ENCODE peak calls at places on chromosomes 7 and 10, in seven cellular contexts. One of them, this sample, is unnamed.

GRCh38 chr10:132575320-132576201 is 38.0 kb downstream of the INPP5A start:
- DNase-seq in GM12891: peak; percentile 46
- DNase-seq in upper lobe of left lung: no peak
- DNase-seq in Peyer's patch: peak; percentile 64
- DNase-seq in lower leg skin: peak; percentile 79
- DNase-seq in IMR-90: peak; percentile 91
- DNase-seq in spleen: no peak
- DNase-seq in this sample: no peak

GRCh38 chr10:123367181-123367580 is 213.0 kb downstream of the BUB3 start:
- DNase-seq in lower leg skin: no peak
- DNase-seq in IMR-90: no peak
- DNase-seq in spleen: no peak
- DNase-seq in GM12891: no peak
- DNase-seq in Peyer's patch: no peak
- DNase-seq in upper lobe of left lung: no peak
- DNase-seq in this sample: no peak

GRCh38 chr10:122143238-122143841 is 127.8 kb upstream of the BTBD16 start:
- DNase-seq in IMR-90: no peak
- DNase-seq in Peyer's patch: no peak
- DNase-seq in spleen: no peak
- DNase-seq in lower leg skin: no peak
- DNase-seq in GM12891: no peak
- DNase-seq in upper lobe of left lung: no peak
- DNase-seq in this sample: no peak

GRCh38 chr10:3895045-3895609 is 110.1 kb upstream of the KLF6 start:
- DNase-seq in GM12891: no peak
- DNase-seq in spleen: no peak
- DNase-seq in IMR-90: peak; percentile 63
- DNase-seq in lower leg skin: no peak
- DNase-seq in Peyer's patch: no peak
- DNase-seq in upper lobe of left lung: no peak
- DNase-seq in this sample: no peak

GRCh38 chr7:147670759-147671158 is 919.8 kb upstream of the C7orf33 start:
- DNase-seq in Peyer's patch: no peak
- DNase-seq in IMR-90: no peak
- DNase-seq in lower leg skin: no peak
- DNase-seq in upper lobe of left lung: no peak
- DNase-seq in GM12891: no peak
- DNase-seq in spleen: peak; percentile 60
- DNase-seq in this sample: no peak

GRCh38 chr7:88328787-88329186 is 22.1 kb upstream of the STEAP4 start:
- DNase-seq in IMR-90: no peak
- DNase-seq in spleen: no peak
- DNase-seq in Peyer's patch: no peak
- DNase-seq in lower leg skin: no peak
- DNase-seq in GM12891: no peak
- DNase-seq in upper lobe of left lung: no peak
- DNase-seq in this sample: no peak

GRCh38 chr10:5709865-5710264 is 25.2 kb downstream of the TASOR2 start:
- DNase-seq in GM12891: no peak
- DNase-seq in IMR-90: no peak
- DNase-seq in lower leg skin: no peak
- DNase-seq in Peyer's patch: no peak
- DNase-seq in spleen: no peak
- DNase-seq in upper lobe of left lung: no peak
- DNase-seq in this sample: no peak

GRCh38 chr10:35542303-35542702 is 62.8 kb upstream of the GJD4 start:
- DNase-seq in lower leg skin: no peak
- DNase-seq in upper lobe of left lung: no peak
- DNase-seq in Peyer's patch: no peak
- DNase-seq in GM12891: no peak
- DNase-seq in spleen: no peak
- DNase-seq in IMR-90: no peak
- DNase-seq in this sample: no peak

GRCh38 chr7:38795596-38795995 is 113.4 kb downstream of the VPS41 start:
- DNase-seq in upper lobe of left lung: no peak
- DNase-seq in IMR-90: no peak
- DNase-seq in spleen: no peak
- DNase-seq in GM12891: no peak
- DNase-seq in lower leg skin: no peak
- DNase-seq in Peyer's patch: no peak
- DNase-seq in this sample: no peak

GRCh38 chr10:88318803-88319202 is 264.3 kb downstream of the RNLS start:
- DNase-seq in GM12891: no peak
- DNase-seq in upper lobe of left lung: no peak
- DNase-seq in lower leg skin: no peak
- DNase-seq in spleen: no peak
- DNase-seq in Peyer's patch: no peak
- DNase-seq in IMR-90: no peak
- DNase-seq in this sample: no peak

GRCh38 chr7:11604505-11604904 is 227.5 kb downstream of the THSD7A start:
- DNase-seq in lower leg skin: no peak
- DNase-seq in GM12891: no peak
- DNase-seq in IMR-90: no peak
- DNase-seq in spleen: no peak
- DNase-seq in upper lobe of left lung: no peak
- DNase-seq in Peyer's patch: no peak
- DNase-seq in this sample: no peak

GRCh38 chr7:73901231-73901822 is 40.4 kb downstream of the TMEM270 start:
- DNase-seq in Peyer's patch: no peak
- DNase-seq in spleen: peak; percentile 46
- DNase-seq in lower leg skin: no peak
- DNase-seq in upper lobe of left lung: no peak
- DNase-seq in GM12891: no peak
- DNase-seq in IMR-90: no peak
- DNase-seq in this sample: no peak

GRCh38 chr7:519429-519973 is at the start of gene PDGFA:
- DNase-seq in spleen: no peak
- DNase-seq in lower leg skin: no peak
- DNase-seq in upper lobe of left lung: no peak
- DNase-seq in IMR-90: peak; percentile 39
- DNase-seq in Peyer's patch: peak; percentile 69
- DNase-seq in GM12891: no peak
- DNase-seq in this sample: no peak

GRCh38 chr10:109912335-109913282 is 10.7 kb downstream of the XPNPEP1 start:
- DNase-seq in upper lobe of left lung: no peak
- DNase-seq in spleen: no peak
- DNase-seq in lower leg skin: no peak
- DNase-seq in Peyer's patch: peak; percentile 56
- DNase-seq in IMR-90: peak; percentile 87
- DNase-seq in GM12891: no peak
- DNase-seq in this sample: no peak

GRCh38 chr7:47403341-47403866 is 178.5 kb downstream of the TNS3 start:
- DNase-seq in Peyer's patch: no peak
- DNase-seq in upper lobe of left lung: no peak
- DNase-seq in spleen: no peak
- DNase-seq in IMR-90: no peak
- DNase-seq in lower leg skin: no peak
- DNase-seq in GM12891: no peak
- DNase-seq in this sample: no peak

GRCh38 chr7:115352375-115352774 is 430.5 kb downstream of the MDFIC start:
- DNase-seq in spleen: no peak
- DNase-seq in upper lobe of left lung: no peak
- DNase-seq in IMR-90: peak; percentile 91
- DNase-seq in GM12891: no peak
- DNase-seq in lower leg skin: no peak
- DNase-seq in Peyer's patch: no peak
- DNase-seq in this sample: no peak

GRCh38 chr10:118505363-118505762 is 90.1 kb downstream of the PRLHR start:
- DNase-seq in spleen: no peak
- DNase-seq in upper lobe of left lung: no peak
- DNase-seq in Peyer's patch: no peak
- DNase-seq in lower leg skin: no peak
- DNase-seq in IMR-90: no peak
- DNase-seq in GM12891: no peak
- DNase-seq in this sample: no peak

GRCh38 chr7:92639213-92639896 is 49.2 kb upstream of the FAM133B start:
- DNase-seq in GM12891: no peak
- DNase-seq in spleen: no peak
- DNase-seq in lower leg skin: no peak
- DNase-seq in upper lobe of left lung: no peak
- DNase-seq in Peyer's patch: no peak
- DNase-seq in IMR-90: no peak
- DNase-seq in this sample: no peak
- TF ChIP-seq POLR2A in GM12891: no peak
- TF ChIP-seq POLR2A in spleen: no peak
- TF ChIP-seq POLR2A in lower leg skin: no peak
- TF ChIP-seq POLR2A in upper lobe of left lung: no peak
- TF ChIP-seq POLR2A in Peyer's patch: no peak
- TF ChIP-seq POLR2A in IMR-90: no peak
- TF ChIP-seq POLR2A in this sample: no peak

DNA sequence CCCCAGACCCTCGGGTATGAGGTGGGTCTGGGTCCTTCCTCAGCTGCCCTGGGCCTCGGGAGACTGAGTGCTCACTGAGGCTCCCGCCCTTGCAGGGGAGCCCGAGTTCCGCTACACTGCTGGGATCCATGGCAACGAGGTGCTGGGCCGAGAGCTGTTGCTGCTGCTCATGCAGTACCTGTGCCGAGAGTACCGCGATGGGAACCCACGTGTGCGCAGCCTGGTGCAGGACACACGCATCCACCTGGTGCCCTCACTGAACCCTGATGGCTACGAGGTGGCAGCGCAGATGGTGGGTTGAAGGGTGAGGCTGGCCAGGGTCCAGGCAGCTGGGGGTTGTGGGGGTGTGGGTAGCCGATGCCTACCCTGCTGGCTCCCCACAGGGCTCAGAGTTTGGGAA is 7.6 kb downstream of the AEBP1 start:
- DNase-seq in IMR-90: no peak
- DNase-seq in lower leg skin: no peak
- DNase-seq in GM12891: no peak
- DNase-seq in spleen: peak; percentile 66
- DNase-seq in Peyer's patch: no peak
- DNase-seq in upper lobe of left lung: no peak
- DNase-seq in this sample: no peak
- TF ChIP-seq POLR2A in IMR-90: no peak
- TF ChIP-seq POLR2A in lower leg skin: no peak
- TF ChIP-seq POLR2A in GM12891: no peak
- TF ChIP-seq POLR2A in spleen: no peak
- TF ChIP-seq POLR2A in Peyer's patch: no peak
- TF ChIP-seq POLR2A in upper lobe of left lung: no peak
- TF ChIP-seq POLR2A in this sample: no peak

GRCh38 chr7:98296833-98297232 is 15.3 kb downstream of the BRI3 start:
- DNase-seq in upper lobe of left lung: no peak
- DNase-seq in GM12891: no peak
- DNase-seq in lower leg skin: no peak
- DNase-seq in IMR-90: no peak
- DNase-seq in spleen: no peak
- DNase-seq in Peyer's patch: no peak
- DNase-seq in this sample: no peak
- TF ChIP-seq POLR2A in upper lobe of left lung: no peak
- TF ChIP-seq POLR2A in GM12891: no peak
- TF ChIP-seq POLR2A in lower leg skin: no peak
- TF ChIP-seq POLR2A in IMR-90: no peak
- TF ChIP-seq POLR2A in spleen: no peak
- TF ChIP-seq POLR2A in Peyer's patch: no peak
- TF ChIP-seq POLR2A in this sample: no peak

DNA sequence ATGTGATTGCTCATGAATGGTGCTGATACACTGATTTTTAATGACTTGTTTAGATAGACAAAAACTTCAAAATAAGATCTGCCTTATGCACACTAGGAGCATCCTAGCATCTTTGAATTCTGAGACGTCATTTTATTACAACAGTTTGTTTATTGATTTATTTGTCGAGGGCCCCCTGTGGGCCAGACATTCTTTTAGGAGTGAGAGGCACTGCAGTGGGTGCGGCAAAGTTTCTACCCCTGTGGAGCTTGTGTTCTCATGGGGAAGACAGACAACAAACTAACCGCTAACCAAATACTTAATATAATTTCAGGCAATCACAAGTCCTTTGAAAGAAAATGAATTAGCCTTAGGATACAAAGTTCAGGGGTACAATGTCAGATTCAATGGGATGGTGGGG is 363.1 kb downstream of the RPS24 start:
- DNase-seq in spleen: no peak
- DNase-seq in GM12891: no peak
- DNase-seq in upper lobe of left lung: no peak
- DNase-seq in lower leg skin: no peak
- DNase-seq in IMR-90: no peak
- DNase-seq in Peyer's patch: no peak
- DNase-seq in this sample: no peak
- TF ChIP-seq POLR2A in spleen: no peak
- TF ChIP-seq POLR2A in GM12891: no peak
- TF ChIP-seq POLR2A in upper lobe of left lung: no peak
- TF ChIP-seq POLR2A in lower leg skin: no peak
- TF ChIP-seq POLR2A in IMR-90: no peak
- TF ChIP-seq POLR2A in Peyer's patch: no peak
- TF ChIP-seq POLR2A in this sample: no peak

GRCh38 chr7:55570218-55570873 is 2.0 kb downstream of the VOPP1 start:
- DNase-seq in Peyer's patch: no peak
- DNase-seq in spleen: no peak
- DNase-seq in lower leg skin: peak; percentile 76
- DNase-seq in upper lobe of left lung: no peak
- DNase-seq in GM12891: no peak
- DNase-seq in IMR-90: no peak
- DNase-seq in this sample: no peak
- TF ChIP-seq POLR2A in Peyer's patch: no peak
- TF ChIP-seq POLR2A in spleen: peak; percentile 28
- TF ChIP-seq POLR2A in lower leg skin: no peak
- TF ChIP-seq POLR2A in upper lobe of left lung: no peak
- TF ChIP-seq POLR2A in GM12891: peak; percentile 8
- TF ChIP-seq POLR2A in IMR-90: no peak
- TF ChIP-seq POLR2A in this sample: no peak

GRCh38 chr7:5045558-5046396 is at the start of gene RBAK:
- DNase-seq in upper lobe of left lung: peak; percentile 94
- DNase-seq in lower leg skin: peak; percentile 97
- DNase-seq in GM12891: peak; percentile 79
- DNase-seq in IMR-90: peak; percentile 95
- DNase-seq in spleen: peak; percentile 98
- DNase-seq in Peyer's patch: peak; percentile 98
- DNase-seq in this sample: peak; percentile 87
- TF ChIP-seq POLR2A in upper lobe of left lung: peak; percentile 58
- TF ChIP-seq POLR2A in lower leg skin: no peak
- TF ChIP-seq POLR2A in GM12891: peak; percentile 74
- TF ChIP-seq POLR2A in IMR-90: peak; percentile 76
- TF ChIP-seq POLR2A in spleen: no peak
- TF ChIP-seq POLR2A in Peyer's patch: peak; percentile 43
- TF ChIP-seq POLR2A in this sample: no peak

DNA sequence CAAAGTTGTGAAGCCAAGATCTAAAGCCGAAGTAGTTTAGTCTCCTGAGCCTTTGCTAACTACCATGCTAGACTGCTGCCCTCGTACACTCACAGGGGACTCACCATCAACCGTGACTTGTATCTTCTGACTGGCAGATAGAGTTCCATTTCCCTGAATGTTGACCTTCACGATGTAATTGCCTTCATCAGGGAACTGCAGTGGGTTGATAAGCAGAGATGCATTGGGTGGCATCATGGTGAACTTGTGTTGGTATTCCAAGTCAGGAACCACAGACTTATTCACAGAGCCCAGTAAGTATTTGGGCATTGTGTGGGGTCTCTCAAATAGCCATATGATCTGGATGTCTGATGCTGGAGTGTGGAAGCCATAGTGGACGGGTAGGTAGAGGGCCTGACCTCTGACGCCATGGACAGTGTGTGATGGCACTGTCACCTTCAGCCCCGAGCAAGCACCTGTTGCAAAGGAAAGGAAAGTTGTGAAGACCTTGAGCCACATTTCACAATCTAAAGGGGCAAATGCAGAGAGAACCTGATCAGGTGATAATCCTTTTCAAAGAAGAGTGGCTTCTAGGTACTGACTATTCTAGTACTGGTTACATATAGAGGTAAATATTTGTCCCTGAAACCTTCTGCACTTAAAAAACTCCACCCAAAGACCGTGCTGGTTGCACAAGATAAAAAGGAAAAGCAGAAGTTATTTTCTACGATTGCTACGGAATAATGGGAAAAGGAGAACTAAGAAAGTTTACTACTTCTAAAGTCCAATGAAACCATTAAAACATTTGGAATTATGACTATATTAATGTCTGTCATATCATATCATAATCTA is 7.1 kb downstream of the HEPACAM2 start:
- DNase-seq in upper lobe of left lung: no peak
- DNase-seq in spleen: no peak
- DNase-seq in GM12891: no peak
- DNase-seq in IMR-90: no peak
- DNase-seq in lower leg skin: no peak
- DNase-seq in Peyer's patch: no peak
- DNase-seq in this sample: no peak
- TF ChIP-seq POLR2A in upper lobe of left lung: no peak
- TF ChIP-seq POLR2A in spleen: no peak
- TF ChIP-seq POLR2A in GM12891: no peak
- TF ChIP-seq POLR2A in IMR-90: no peak
- TF ChIP-seq POLR2A in lower leg skin: no peak
- TF ChIP-seq POLR2A in Peyer's patch: no peak
- TF ChIP-seq POLR2A in this sample: no peak

This sample was measured in breast epithelium.